ENCODE peak calls at places on chromosomes 2 and 18, in four cellular contexts. Z, U, G and Q are unnamed samples.

GRCh38 chr2:112137516-112138142 is 556 bp upstream of the FBLN7 start:
- ATAC-seq in Z (peak), U (peak), G (peak), Q (peak)

GRCh38 chr2:206245178-206245778 is 29.2 kb upstream of the ZDBF2 start:
- ATAC-seq in Z (peak), U (peak), G (no peak), Q (no peak)

GRCh38 chr2:174967693-174968260 is 37.4 kb downstream of the CHN1 start:
- ATAC-seq in Z (no peak), U (no peak), G (no peak), Q (no peak)

GRCh38 chr2:221649045-221649444 is 76.9 kb upstream of the EPHA4 start:
- ATAC-seq in Z (no peak), U (no peak), G (peak), Q (no peak)

GRCh38 chr2:227198866-227199265 is 34.4 kb downstream of the COL4A3 start:
- ATAC-seq in Z (no peak), U (no peak), G (no peak), Q (no peak)

GRCh38 chr18:50631831-50632285 is 72.0 kb downstream of the MAPK4 start:
- ATAC-seq in Z (no peak), U (no peak), G (no peak), Q (peak)

GRCh38 chr2:166154685-166155091 is 26.9 kb upstream of the SCN1A start:
- ATAC-seq in Z (no peak), U (no peak), G (no peak), Q (no peak)

GRCh38 chr18:10485475-10485874 is 31.0 kb downstream of the APCDD1 start:
- ATAC-seq in Z (no peak), U (no peak), G (no peak), Q (no peak)

GRCh38 chr2:111675419-111676194 is 208.4 kb downstream of the ANAPC1 start:
- ATAC-seq in Z (peak), U (peak), G (no peak), Q (no peak)

GRCh38 chr2:217360781-217361485 is 501.1 kb upstream of the TNP1 start:
- ATAC-seq in Z (peak), U (no peak), G (peak), Q (peak)

GRCh38 chr2:151849413-151850010 is 21.3 kb upstream of the ARL5A start:
- ATAC-seq in Z (peak), U (no peak), G (no peak), Q (no peak)

GRCh38 chr2:202051499-202052161 is 18.0 kb downstream of the FZD7 start:
- ATAC-seq in Z (no peak), U (no peak), G (peak), Q (peak)

GRCh38 chr18:2657043-2657512 is 1.6 kb downstream of the SMCHD1 start:
- ATAC-seq in Z (no peak), U (no peak), G (no peak), Q (peak)

GRCh38 chr2:41878726-41879366 is 169.0 kb upstream of the PKDCC start:
- ATAC-seq in Z (peak), U (no peak), G (peak), Q (no peak)

GRCh38 chr2:30226144-30227032 is 4.9 kb upstream of the LBH start:
- ATAC-seq in Z (no peak), U (no peak), G (no peak), Q (no peak)

GRCh38 chr2:42844901-42845685 is 52.7 kb upstream of the HAAO start:
- ATAC-seq in Z (peak), U (no peak), G (peak), Q (no peak)

GRCh38 chr2:108905176-108905575 is 83.8 kb downstream of the EDAR start:
- ATAC-seq in Z (no peak), U (no peak), G (no peak), Q (no peak)

GRCh38 chr2:32773409-32773808 is 145.6 kb downstream of the TTC27 start:
- ATAC-seq in Z (no peak), U (no peak), G (no peak), Q (peak)

GRCh38 chr2:72984172-72984671 is 66.9 kb downstream of the EMX1 start:
- ATAC-seq in Z (no peak), U (no peak), G (no peak), Q (no peak)

GRCh38 chr2:116809074-116809473 is 1005.4 kb upstream of the DDX18 start:
- ATAC-seq in Z (no peak), U (no peak), G (no peak), Q (no peak)

GRCh38 chr2:108591163-108591562 is 56.9 kb downstream of the LIMS1 start:
- ATAC-seq in Z (peak), U (peak), G (no peak), Q (no peak)

GRCh38 chr2:191206613-191207471 is 38.4 kb upstream of the MYO1B start:
- ATAC-seq in Z (no peak), U (no peak), G (no peak), Q (no peak)